ENCODE peak calls at places on chromosomes 1 and 21, in ten cellular contexts. T is mesendoderm; Y is effector memory CD4-positive, alpha-beta T cell; A is pancreas; L is IMR-90; H is endodermal cell; D is mammary epithelial cell; M is spleen; O is hepatocyte; I is tibial nerve. W is an unnamed sample. For H3K4me1, the result is how much of the 10 kb centered on the place peaks cover.

GRCh38 chr1:86207323-86207722 is 50.8 kb upstream of the COL24A1 start:
- DNase-seq in Y (no peak), I (no peak), H (no peak), A (no peak), O (peak), D (peak), L (peak), M (no peak), T (no peak), W (peak)

GRCh38 chr1:79124756-79125155 is 118.2 kb upstream of the ADGRL4 start:
- DNase-seq in T (no peak), H (no peak), D (peak), M (no peak), L (peak), I (no peak), Y (no peak), A (no peak), O (no peak), W (no peak)

GRCh38 chr1:188669715-188670114 is 1807.9 kb downstream of the BRINP3 start:
- DNase-seq in L (peak), I (no peak), H (no peak), A (no peak), Y (no peak), D (peak), T (no peak), M (no peak), O (no peak), W (no peak)

GRCh38 chr1:66283583-66284041 is 250.3 kb upstream of the SGIP1 start:
- DNase-seq in M (no peak), Y (no peak), I (no peak), D (peak), H (no peak), L (peak), O (no peak), T (no peak), A (no peak), W (no peak)

GRCh38 chr21:33836408-33836807 is 79.2 kb downstream of the ATP5PO start:
- DNase-seq in D (no peak), Y (no peak), O (no peak), M (no peak), A (no peak), L (no peak), T (no peak), I (no peak), H (no peak), W (no peak)

GRCh38 chr21:44054710-44055109 is 42.6 kb downstream of the TRAPPC10 start:
- DNase-seq in D (no peak), H (no peak), O (peak), A (no peak), Y (no peak), L (peak), T (peak), M (no peak), I (no peak), W (no peak)

GRCh38 chr1:5386371-5386770 is 605.9 kb downstream of the NPHP4 start:
- DNase-seq in T (no peak), O (no peak), M (no peak), H (no peak), L (no peak), A (no peak), Y (no peak), I (no peak), D (no peak), W (no peak)

GRCh38 chr1:241716915-241717651 is 65.0 kb downstream of the WDR64 start:
- DNase-seq in I (no peak), A (no peak), D (peak), L (no peak), T (no peak), M (no peak), Y (no peak), O (no peak), H (no peak), W (no peak)

GRCh38 chr1:15411593-15412487 is 2.2 kb downstream of the EFHD2 start:
- DNase-seq in A (no peak), H (peak), L (peak), D (no peak), M (peak), T (peak), I (peak), O (no peak), Y (peak), W (no peak)

GRCh38 chr1:43983253-43983904 is 4.4 kb downstream of the B4GALT2 start:
- DNase-seq in I (no peak), H (no peak), M (no peak), D (no peak), A (no peak), Y (no peak), O (no peak), T (no peak), L (no peak), W (no peak)

GRCh38 chr1:21082078-21082477 is 94.6 kb downstream of the EIF4G3 start:
- DNase-seq in O (no peak), D (no peak), H (no peak), L (peak), Y (no peak), M (no peak), I (no peak), T (no peak), A (no peak), W (no peak)

GRCh38 chr1:30014031-30014430 is 709.4 kb downstream of the MATN1 start:
- DNase-seq in D (no peak), T (no peak), L (no peak), H (peak), O (no peak), M (no peak), Y (no peak), I (no peak), A (no peak), W (no peak)

GRCh38 chr1:225700164-225700740 is 47.3 kb upstream of the ENAH start:
- DNase-seq in L (peak), I (peak), H (no peak), Y (no peak), T (peak), O (peak), M (no peak), D (peak), A (no peak), W (no peak)

GRCh38 chr1:207284209-207284892 is 37.1 kb upstream of the CD55 start:
- DNase-seq in D (no peak), H (no peak), O (peak), I (no peak), A (no peak), T (no peak), M (no peak), L (peak), Y (no peak), W (no peak)

GRCh38 chr1:232142403-232143314 is 487.3 kb downstream of the SIPA1L2 start:
- DNase-seq in T (no peak), L (peak), A (no peak), H (peak), D (peak), M (no peak), I (peak), Y (no peak), O (no peak), W (peak)

GRCh38 chr1:7406641-7407546 is 364.2 kb upstream of the VAMP3 start:
- DNase-seq in T (no peak), M (peak), D (no peak), O (no peak), I (no peak), Y (no peak), A (no peak), L (no peak), H (peak), W (no peak)

GRCh38 chr1:9326596-9326995 is 33.9 kb downstream of the SPSB1 start:
- DNase-seq in A (no peak), H (no peak), O (peak), I (no peak), Y (no peak), T (no peak), L (peak), D (no peak), M (no peak), W (no peak)

GRCh38 chr1:175527773-175528172 is 215.6 kb downstream of the TNR start:
- DNase-seq in Y (no peak), M (no peak), L (no peak), I (no peak), T (no peak), D (peak), A (no peak), H (no peak), O (no peak), W (no peak)

GRCh38 chr1:105137543-105138444 is 1388.1 kb downstream of the AMY1C start:
- DNase-seq in H (peak), D (no peak), M (peak), Y (no peak), I (no peak), T (peak), A (peak), L (no peak), O (peak), W (peak)

GRCh38 chr1:64150266-64150665 is 53.2 kb upstream of the UBE2U start:
- DNase-seq in H (no peak), M (no peak), T (no peak), Y (no peak), D (no peak), L (no peak), I (no peak), O (no peak), A (no peak), W (no peak)

GRCh38 chr21:16088121-16088520 is 358.3 kb downstream of the USP25 start:
- DNase-seq in Y (no peak), O (no peak), L (no peak), H (no peak), D (no peak), I (no peak), T (no peak), M (no peak), A (no peak), W (no peak)

GRCh38 chr1:206864939-206865671 is at the start of gene IL20:
- DNase-seq in A (peak), D (peak), M (peak), T (peak), L (peak), O (peak), H (peak), Y (peak), I (peak), W (peak)

GRCh38 chr21:46150491-46151121 is 4.8 kb downstream of the FTCD start:
- DNase-seq in M (peak), A (peak), T (no peak), H (peak), Y (no peak), L (no peak), D (no peak), I (no peak), O (no peak), W (no peak)

GRCh38 chr1:233326319-233326994 is 1.1 kb upstream of the MAP3K21 start:
- DNase-seq in L (no peak), T (no peak), Y (no peak), D (no peak), M (no peak), O (no peak), H (no peak), A (peak), I (no peak), W (no peak)

GRCh38 chr1:167667536-167667935 is 37.5 kb downstream of the RCSD1 start:
- DNase-seq in M (no peak), L (no peak), T (no peak), O (no peak), I (no peak), A (no peak), H (no peak), D (no peak), Y (no peak), W (no peak)

GRCh38 chr1:167666416-167666815 is 36.4 kb downstream of the RCSD1 start:
- DNase-seq in L (peak), T (peak), I (no peak), H (no peak), O (no peak), M (no peak), A (no peak), D (peak), Y (no peak), W (peak)

GRCh38 chr1:167663002-167663772 is 33.2 kb downstream of the RCSD1 start:
- DNase-seq in H (no peak), I (no peak), O (peak), D (peak), A (no peak), T (peak), L (peak), Y (no peak), M (no peak), W (peak)

GRCh38 chr1:167668108-167668507 is 38.1 kb downstream of the RCSD1 start:
- DNase-seq in T (no peak), D (no peak), I (no peak), L (no peak), H (no peak), M (no peak), Y (no peak), O (no peak), A (no peak), W (no peak)

DNA sequence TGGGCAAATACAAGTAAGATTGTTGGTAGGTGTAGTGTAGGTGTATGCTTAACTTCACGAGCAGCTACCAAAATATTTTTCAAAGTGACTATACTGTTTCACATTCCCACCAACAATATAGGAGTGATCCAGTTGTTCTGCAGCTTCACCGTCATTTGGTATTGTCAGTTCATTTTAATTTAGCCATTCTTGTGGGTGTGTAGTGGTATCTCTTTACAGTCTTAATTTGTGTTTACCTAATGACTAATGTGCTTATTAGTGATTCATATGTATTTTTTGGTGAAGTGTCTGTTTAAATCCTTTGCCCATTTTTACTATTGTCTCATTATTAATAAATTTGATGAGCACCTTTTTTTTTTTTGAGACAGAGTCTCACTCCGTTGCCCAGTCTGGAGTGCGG is 35.4 kb downstream of the RCSD1 start:
- DNase-seq in L (no peak), M (no peak), A (no peak), Y (no peak), O (no peak), D (peak), I (no peak), T (no peak), H (no peak), W (no peak)
- H3K4me1 ChIP-seq in L (under half), M (half or more), A (under half), Y (under half), O (under half), D (half or more), I (under half), T (under half), H (under half), W (half or more)

GRCh38 chr1:235296729-235297128 is 31.2 kb downstream of the ARID4B start:
- DNase-seq in Y (no peak), L (no peak), O (no peak), I (no peak), T (no peak), M (no peak), A (no peak), D (no peak), H (no peak), W (no peak)
- H3K4me1 ChIP-seq in Y (under half), L (under half), O (under half), I (under half), T (under half), M (half or more), A (half or more), D (under half), H (under half), W (under half)

DNA sequence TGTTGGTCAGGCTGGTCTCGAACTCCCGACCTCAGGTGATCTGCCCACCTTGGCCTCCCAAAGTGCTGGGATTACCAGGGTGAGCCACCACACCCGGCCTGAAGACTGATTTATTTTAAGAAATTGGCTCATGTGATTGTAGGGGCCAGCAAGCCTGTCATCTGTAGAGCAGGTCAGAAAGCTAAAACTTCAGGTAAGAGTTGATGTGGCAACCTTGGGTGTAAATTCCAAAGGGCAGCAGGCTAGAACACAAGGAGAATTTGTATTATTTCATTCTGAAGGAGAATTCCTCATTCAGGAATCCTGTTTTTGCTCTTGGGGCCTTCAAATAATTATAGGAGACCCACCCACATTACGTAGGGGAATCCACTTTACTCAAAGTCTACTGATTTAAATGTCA is 728.7 kb downstream of the LTN1 start:
- DNase-seq in I (no peak), Y (no peak), D (no peak), H (no peak), T (no peak), M (no peak), L (no peak), O (no peak), A (no peak), W (no peak)
- H3K4me1 ChIP-seq in I (under half), Y (under half), D (under half), H (under half), T (under half), M (under half), L (under half), O (under half), A (under half), W (under half)

GRCh38 chr1:26856181-26856580 is 6.8 kb upstream of the SFN start:
- DNase-seq in L (no peak), H (no peak), Y (no peak), D (no peak), O (no peak), M (no peak), T (no peak), I (no peak), A (no peak), W (no peak)

GRCh38 chr1:26855636-26856035 is 7.3 kb upstream of the SFN start:
- DNase-seq in Y (no peak), M (no peak), D (no peak), O (no peak), L (no peak), H (no peak), T (no peak), I (no peak), A (no peak), W (no peak)

GRCh38 chr1:26853156-26853555 is 9.8 kb upstream of the SFN start:
- DNase-seq in L (peak), D (peak), H (peak), M (peak), Y (peak), O (peak), I (peak), T (peak), A (peak), W (peak)

GRCh38 chr1:26853600-26853999 is 9.3 kb upstream of the SFN start:
- DNase-seq in D (peak), A (no peak), H (no peak), Y (no peak), T (no peak), O (no peak), I (no peak), L (no peak), M (no peak), W (no peak)

DNA sequence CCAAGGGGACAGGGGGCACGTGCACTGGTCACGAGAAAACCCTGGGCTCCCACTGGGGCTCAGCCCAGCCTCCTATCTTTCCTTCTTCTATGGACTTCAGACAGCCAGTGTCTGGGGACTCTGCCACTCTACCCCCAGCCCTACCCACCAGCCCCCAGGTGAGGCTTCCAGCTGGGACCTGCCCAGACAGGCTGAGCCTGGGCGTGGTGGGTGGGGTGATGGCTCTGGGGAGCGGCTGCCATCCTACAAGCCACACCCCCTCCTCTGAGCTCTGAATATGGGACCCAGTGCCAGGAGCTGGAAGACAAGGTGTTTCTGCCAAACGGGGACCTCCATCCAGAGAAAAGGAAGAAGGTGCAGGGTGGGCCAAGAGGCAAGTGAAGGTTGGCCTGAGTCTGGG is 8.0 kb upstream of the SFN start:
- DNase-seq in I (no peak), Y (no peak), T (no peak), H (no peak), M (no peak), A (no peak), O (no peak), D (peak), L (no peak), W (no peak)
- H3K4me1 ChIP-seq in I (under half), Y (under half), T (under half), H (under half), M (under half), A (under half), O (under half), D (half or more), L (under half), W (under half)

GRCh38 chr1:2561898-2562895 is 6.0 kb downstream of the TNFRSF14 start:
- DNase-seq in L (no peak), M (no peak), D (no peak), H (peak), O (no peak), T (no peak), I (no peak), A (peak), Y (no peak), W (no peak)

GRCh38 chr1:2564815-2565415 is 8.7 kb downstream of the TNFRSF14 start:
- DNase-seq in A (peak), H (no peak), Y (no peak), D (no peak), M (no peak), L (no peak), T (no peak), O (no peak), I (no peak), W (no peak)

GRCh38 chr1:2564006-2564814 is 8.0 kb downstream of the TNFRSF14 start:
- DNase-seq in D (no peak), O (no peak), L (no peak), Y (no peak), I (no peak), M (no peak), T (no peak), H (no peak), A (peak), W (no peak)

GRCh38 chr1:2561446-2561845 is 5.3 kb downstream of the TNFRSF14 start:
- DNase-seq in Y (no peak), M (no peak), O (no peak), T (no peak), I (no peak), D (no peak), A (no peak), L (no peak), H (no peak), W (no peak)

DNA sequence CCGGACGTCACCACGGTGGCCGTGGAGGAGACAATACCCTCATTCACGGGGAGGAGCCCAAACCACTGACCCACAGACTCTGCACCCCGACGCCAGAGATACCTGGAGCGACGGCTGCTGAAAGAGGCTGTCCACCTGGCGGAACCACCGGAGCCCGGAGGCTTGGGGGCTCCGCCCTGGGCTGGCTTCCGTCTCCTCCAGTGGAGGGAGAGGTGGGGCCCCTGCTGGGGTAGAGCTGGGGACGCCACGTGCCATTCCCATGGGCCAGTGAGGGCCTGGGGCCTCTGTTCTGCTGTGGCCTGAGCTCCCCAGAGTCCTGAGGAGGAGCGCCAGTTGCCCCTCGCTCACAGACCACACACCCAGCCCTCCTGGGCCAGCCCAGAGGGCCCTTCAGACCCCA is 7.0 kb downstream of the TNFRSF14 start:
- DNase-seq in A (no peak), H (no peak), D (no peak), L (no peak), T (no peak), Y (no peak), M (no peak), I (no peak), O (no peak), W (no peak)
- H3K4me1 ChIP-seq in A (under half), H (under half), D (under half), L (under half), T (under half), Y (under half), M (under half), I (under half), O (under half), W (under half)

GRCh38 chr1:107940178-107940577 is 24.8 kb downstream of the VAV3 start:
- DNase-seq in M (no peak), I (no peak), O (no peak), D (no peak), T (no peak), A (no peak), H (no peak), Y (no peak), L (no peak), W (peak)
- H3K4me1 ChIP-seq in M (half or more), I (under half), O (under half), D (under half), T (under half), A (under half), H (under half), Y (under half), L (under half), W (under half)